ENCODE peak calls at places on chromosome 12, in five cellular contexts. E, C, A, R and Q are unnamed samples.
A peak's percentile ranks its signal among the peaks of the same experiment; 100 is the strongest.

GRCh38 chr12:1839956-1840550 is 19.7 kb downstream of the LRTM2 start:
- DNase-seq in E (no peak), C (no peak), A (no peak), R (no peak), Q (no peak)

GRCh38 chr12:46843811-46844210 is 18.0 kb upstream of the SLC38A4 start:
- DNase-seq in E (peak; percentile 49), C (peak; percentile 48), A (no peak), R (no peak), Q (no peak)

GRCh38 chr12:5246196-5246595 is 185.7 kb upstream of the NTF3 start:
- DNase-seq in E (no peak), C (no peak), A (no peak), R (no peak), Q (no peak)

GRCh38 chr12:25924535-25925001 is 33.9 kb upstream of the RASSF8 start:
- DNase-seq in E (no peak), C (peak; percentile 79), A (no peak), R (no peak), Q (no peak)

GRCh38 chr12:87127272-87127671 is 871.1 kb upstream of the MGAT4C start:
- DNase-seq in E (peak; percentile 75), C (no peak), A (no peak), R (no peak), Q (no peak)

GRCh38 chr12:123995023-123995422 is 22.0 kb downstream of the ZNF664 start:
- DNase-seq in E (peak; percentile 67), C (peak; percentile 72), A (peak; percentile 55), R (no peak), Q (no peak)

GRCh38 chr12:100017056-100017455 is 32.3 kb upstream of the ANKS1B start:
- DNase-seq in E (no peak), C (no peak), A (no peak), R (no peak), Q (no peak)

GRCh38 chr12:28023156-28023887 is 50.8 kb upstream of the PTHLH start:
- DNase-seq in E (peak; percentile 93), C (peak; percentile 93), A (no peak), R (no peak), Q (no peak)

GRCh38 chr12:46983959-46984833 is 95.2 kb upstream of the PCED1B start:
- DNase-seq in E (peak; percentile 21), C (peak; percentile 70), A (peak; percentile 49), R (no peak), Q (no peak)

GRCh38 chr12:130714091-130714590 is 2.0 kb downstream of the RIMBP2 start:
- DNase-seq in E (no peak), C (no peak), A (no peak), R (no peak), Q (peak; percentile 33)

GRCh38 chr12:124739953-124740561 is 123.6 kb downstream of the SCARB1 start:
- DNase-seq in E (no peak), C (no peak), A (no peak), R (no peak), Q (no peak)

GRCh38 chr12:49296034-49296835 is 1.3 kb downstream of the PRPH start:
- DNase-seq in E (no peak), C (peak; percentile 26), A (peak; percentile 63), R (no peak), Q (no peak)

GRCh38 chr12:103642240-103642864 is 55.3 kb downstream of the STAB2 start:
- DNase-seq in E (no peak), C (no peak), A (no peak), R (no peak), Q (no peak)

GRCh38 chr12:108823804-108824203 is 33.6 kb downstream of the SSH1 start:
- DNase-seq in E (no peak), C (peak; percentile 46), A (no peak), R (no peak), Q (no peak)

GRCh38 chr12:6954754-6955461 is 3.8 kb downstream of the PTPN6 start:
- DNase-seq in E (no peak), C (no peak), A (no peak), R (no peak), Q (no peak)

GRCh38 chr12:87982208-87982607 is 47.0 kb downstream of the C12orf50 start:
- DNase-seq in E (peak; percentile 13), C (peak; percentile 5), A (no peak), R (no peak), Q (no peak)

GRCh38 chr12:129063600-129063999 is 210.3 kb downstream of the GLT1D1 start:
- DNase-seq in E (no peak), C (no peak), A (no peak), R (no peak), Q (no peak)

GRCh38 chr12:128088926-128089325 is 178.0 kb upstream of the TMEM132C start:
- DNase-seq in E (no peak), C (no peak), A (no peak), R (no peak), Q (no peak)

GRCh38 chr12:131872154-131873046 is 22.0 kb upstream of the ULK1 start:
- DNase-seq in E (peak; percentile 74), C (peak; percentile 98), A (no peak), R (no peak), Q (no peak)

GRCh38 chr12:54300732-54301427 is at the start of gene NFE2:
- DNase-seq in E (peak; percentile 56), C (peak; percentile 88), A (no peak), R (no peak), Q (no peak)

GRCh38 chr12:57248934-57249742 is 1.8 kb downstream of the STAC3 start:
- DNase-seq in E (no peak), C (no peak), A (no peak), R (no peak), Q (no peak)

GRCh38 chr12:51475543-51475942 is 50.9 kb downstream of the SLC4A8 start:
- DNase-seq in E (peak; percentile 40), C (no peak), A (no peak), R (no peak), Q (no peak)

GRCh38 chr12:30631710-30632109 is 64.0 kb downstream of the IPO8 start:
- DNase-seq in E (no peak), C (no peak), A (no peak), R (no peak), Q (no peak)

GRCh38 chr12:133233006-133233405 is 2.7 kb downstream of the ANHX start:
- DNase-seq in E (no peak), C (no peak), A (no peak), R (no peak), Q (no peak)

GRCh38 chr12:16238661-16239060 is 38.8 kb downstream of the SLC15A5 start:
- DNase-seq in E (no peak), C (peak; percentile 6), A (no peak), R (no peak), Q (no peak)

GRCh38 chr12:39772708-39773665 is 153.4 kb upstream of the ABCD2 start:
- DNase-seq in E (no peak), C (no peak), A (no peak), R (peak; percentile 62), Q (no peak)